ENCODE peak calls at places on chromosomes 3 and 15, in four cellular contexts. N, P, E and K are unnamed samples.

GRCh38 chr15:100713163-100713867 is 110.9 kb downstream of the ASB7 start:
- DNase-seq in E (no peak), P (peak; percentile 66), N (no peak), K (peak; percentile 86)

GRCh38 chr3:148227534-148227933 is 470.2 kb upstream of the AGTR1 start:
- DNase-seq in E (no peak), N (no peak), P (no peak), K (no peak)

GRCh38 chr15:60364306-60364924 is 33.4 kb downstream of the ANXA2 start:
- DNase-seq in E (no peak), N (no peak), P (no peak), K (no peak)

GRCh38 chr3:31011383-31011782 is 116.9 kb upstream of the GADL1 start:
- DNase-seq in P (no peak), E (no peak), N (no peak), K (no peak)

GRCh38 chr15:71651750-71652186 is 158.6 kb upstream of the NR2E3 start:
- DNase-seq in P (peak; percentile 16), E (peak; percentile 65), N (peak; percentile 24), K (peak; percentile 36)

GRCh38 chr15:57727031-57727430 is 20.5 kb downstream of the POLR2M start:
- DNase-seq in P (no peak), E (no peak), N (no peak), K (no peak)

GRCh38 chr15:76799760-76800159 is 105.4 kb downstream of the SCAPER start:
- DNase-seq in P (peak; percentile 19), E (no peak), N (no peak), K (no peak)

GRCh38 chr3:183324083-183324482 is 71.0 kb downstream of the B3GNT5 start:
- DNase-seq in E (no peak), P (peak; percentile 74), N (no peak), K (no peak)

GRCh38 chr15:56989411-56989924 is 71.0 kb downstream of the TCF12 start:
- DNase-seq in P (no peak), N (no peak), E (no peak), K (no peak)